ENCODE peak calls at places on chromosomes 4 and X, in nine cellular contexts. R, L, D, A, T, C, K, W and I are unnamed samples.
A peak's percentile ranks its signal among the peaks of the same experiment; 100 is the strongest.

GRCh38 chr4:17468638-17469221 is 43.2 kb downstream of the QDPR start:
- DNase-seq in R (peak; percentile 16), L (no peak), D (peak; percentile 59), A (peak; percentile 44), T (no peak), C (no peak), K (peak; percentile 12), W (peak; percentile 32), I (no peak)

GRCh38 chr4:181688416-181688815 is 554.8 kb upstream of the TENM3 start:
- DNase-seq in R (no peak), L (no peak), D (peak; percentile 29), A (peak; percentile 62), T (no peak), C (no peak), K (no peak), W (no peak), I (no peak)

GRCh38 chrX:97389761-97390192 is 506.1 kb downstream of the RPA4 start:
- DNase-seq in R (peak; percentile 55), L (no peak), D (peak; percentile 63), A (peak; percentile 84), T (no peak), C (no peak), K (peak; percentile 7), W (no peak), I (no peak)

GRCh38 chr4:8504279-8505007 is 63.9 kb downstream of the TRMT44 start:
- DNase-seq in R (no peak), L (peak; percentile 25), D (no peak), A (no peak), T (no peak), C (no peak), K (no peak), W (peak; percentile 53), I (peak; percentile 36)

GRCh38 chr4:139603576-139604387 is 47.8 kb upstream of the SETD7 start:
- DNase-seq in R (peak; percentile 35), L (peak; percentile 43), D (peak; percentile 67), A (peak; percentile 59), T (peak; percentile 28), C (peak; percentile 60), K (peak; percentile 49), W (no peak), I (no peak)

GRCh38 chr4:28675582-28675981 is 1814.9 kb downstream of the STIM2 start:
- DNase-seq in R (no peak), L (no peak), D (no peak), A (peak; percentile 67), T (no peak), C (no peak), K (no peak), W (no peak), I (no peak)

GRCh38 chrX:106897259-106897658 is 5.9 kb downstream of the RIPPLY1 start:
- DNase-seq in R (peak; percentile 57), L (no peak), D (peak; percentile 40), A (peak; percentile 63), T (no peak), C (no peak), K (no peak), W (no peak), I (no peak)

GRCh38 chrX:43939187-43939926 is 33.8 kb downstream of the NDP start:
- DNase-seq in R (no peak), L (no peak), D (no peak), A (peak; percentile 3), T (no peak), C (no peak), K (no peak), W (no peak), I (no peak)

GRCh38 chr4:78971326-78971725 is 32.1 kb upstream of the PAQR3 start:
- DNase-seq in R (no peak), L (no peak), D (no peak), A (no peak), T (no peak), C (peak; percentile 66), K (no peak), W (no peak), I (no peak)

GRCh38 chr4:92658318-92658717 is 354.6 kb downstream of the GRID2 start:
- DNase-seq in R (no peak), L (no peak), D (no peak), A (no peak), T (no peak), C (no peak), K (no peak), W (no peak), I (no peak)

GRCh38 chrX:150363561-150364346 is 637 bp downstream of the MAMLD1 start:
- DNase-seq in R (peak; percentile 40), L (no peak), D (peak; percentile 40), A (peak; percentile 29), T (peak; percentile 15), C (no peak), K (no peak), W (peak; percentile 78), I (no peak)

GRCh38 chr4:3010998-3011397 is 47.6 kb downstream of the GRK4 start:
- DNase-seq in R (peak; percentile 73), L (no peak), D (peak; percentile 89), A (peak; percentile 78), T (no peak), C (peak; percentile 46), K (no peak), W (no peak), I (no peak)

GRCh38 chr4:13481569-13481968 is 2.6 kb downstream of the RAB28 start:
- DNase-seq in R (no peak), L (no peak), D (peak; percentile 49), A (peak; percentile 46), T (no peak), C (no peak), K (no peak), W (no peak), I (no peak)

GRCh38 chr4:81081156-81081555 is 50.6 kb downstream of the BMP3 start:
- DNase-seq in R (no peak), L (no peak), D (no peak), A (no peak), T (no peak), C (no peak), K (no peak), W (no peak), I (no peak)

GRCh38 chr4:7159923-7160322 is 32.4 kb upstream of the SORCS2 start:
- DNase-seq in R (no peak), L (no peak), D (no peak), A (no peak), T (no peak), C (no peak), K (no peak), W (peak; percentile 6), I (no peak)

GRCh38 chr4:3712936-3713335 is 53.2 kb upstream of the ADRA2C start:
- DNase-seq in R (no peak), L (no peak), D (no peak), A (no peak), T (no peak), C (no peak), K (no peak), W (no peak), I (no peak)

GRCh38 chr4:104491826-104492771 is 2.6 kb downstream of the CXXC4 start:
- DNase-seq in R (no peak), L (peak; percentile 5), D (no peak), A (no peak), T (no peak), C (no peak), K (no peak), W (peak; percentile 69), I (no peak)

GRCh38 chr4:83010111-83010521 is 507 bp downstream of the LIN54 start:
- DNase-seq in R (no peak), L (no peak), D (peak; percentile 33), A (peak; percentile 46), T (peak; percentile 6), C (no peak), K (no peak), W (no peak), I (no peak)

GRCh38 chrX:11363069-11363594 is 69.9 kb downstream of the AMELX start:
- DNase-seq in R (no peak), L (no peak), D (no peak), A (no peak), T (no peak), C (no peak), K (no peak), W (no peak), I (no peak)
- H3K4me3 ChIP-seq in R (no peak overlapping the region), L (no peak overlapping the region), D (no peak overlapping the region), A (no peak overlapping the region), T (no peak overlapping the region), C (no peak overlapping the region), K (no peak overlapping the region), W (no peak overlapping the region), I (no peak overlapping the region)

GRCh38 chrX:130778773-130779172 is 124.2 kb downstream of the ENOX2 start:
- DNase-seq in R (peak; percentile 14), L (no peak), D (no peak), A (peak; percentile 12), T (no peak), C (no peak), K (no peak), W (no peak), I (no peak)
- H3K4me3 ChIP-seq in R (no peak overlapping the region), L (no peak overlapping the region), D (no peak overlapping the region), A (no peak overlapping the region), T (no peak overlapping the region), C (no peak overlapping the region), K (no peak overlapping the region), W (no peak overlapping the region), I (no peak overlapping the region)

GRCh38 chr4:118113220-118113619 is 78.9 kb downstream of the NDST3 start:
- DNase-seq in R (no peak), L (no peak), D (no peak), A (peak; percentile 24), T (no peak), C (no peak), K (no peak), W (no peak), I (no peak)
- H3K4me3 ChIP-seq in R (no peak overlapping the region), L (no peak overlapping the region), D (no peak overlapping the region), A (no peak overlapping the region), T (no peak overlapping the region), C (no peak overlapping the region), K (no peak overlapping the region), W (no peak overlapping the region), I (no peak overlapping the region)

GRCh38 chr4:169042608-169043007 is 32.6 kb upstream of the CBR4 start:
- DNase-seq in R (no peak), L (no peak), D (no peak), A (no peak), T (no peak), C (no peak), K (no peak), W (no peak), I (no peak)
- H3K4me3 ChIP-seq in R (no peak overlapping the region), L (no peak overlapping the region), D (no peak overlapping the region), A (no peak overlapping the region), T (no peak overlapping the region), C (no peak overlapping the region), K (no peak overlapping the region), W (no peak overlapping the region), I (no peak overlapping the region)

DNA sequence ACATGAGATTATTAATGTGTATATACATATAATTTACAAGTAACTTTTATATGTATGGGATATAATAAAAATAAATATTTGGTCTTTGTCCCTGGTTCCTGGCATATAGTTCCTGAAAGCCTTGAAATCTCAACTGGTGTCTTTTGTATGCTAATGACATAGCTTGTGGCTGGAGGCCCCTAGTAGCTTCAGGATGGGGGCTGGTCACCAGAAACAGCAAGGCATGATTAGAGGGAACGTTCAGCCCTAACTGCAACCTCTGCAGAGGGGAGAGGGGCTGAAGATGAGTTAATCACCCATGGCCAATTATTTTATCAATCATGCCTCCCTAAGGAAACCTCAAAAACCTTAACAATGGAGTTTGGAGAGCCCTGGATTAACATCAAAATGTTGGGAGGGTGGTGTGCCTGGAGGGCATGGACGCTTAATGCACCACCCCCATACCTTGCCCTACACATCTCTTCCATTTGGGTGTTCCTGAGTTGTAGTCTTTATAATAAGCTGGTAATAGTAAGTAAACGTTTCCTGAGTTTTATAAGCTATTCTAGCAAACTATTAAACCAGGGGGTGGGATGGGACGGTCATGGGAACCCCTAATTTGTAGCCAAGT is 21.3 kb downstream of the PIN4 start:
- DNase-seq in R (no peak), L (no peak), D (no peak), A (no peak), T (no peak), C (no peak), K (no peak), W (no peak), I (no peak)
- H3K4me3 ChIP-seq in R (no peak overlapping the region), L (no peak overlapping the region), D (no peak overlapping the region), A (no peak overlapping the region), T (no peak overlapping the region), C (no peak overlapping the region), K (no peak overlapping the region), W (no peak overlapping the region), I (no peak overlapping the region)